ENCODE peak calls at places on chromosomes 7 and 10, in six cellular contexts. C is RWPE1; M is IMR-90; D is neural crest cell; S is CD8-positive, alpha-beta T cell; X is fibroblast of the aortic adventitia. V is an unnamed sample.

GRCh38 chr10:63977329-63977923 is 456.2 kb downstream of the REEP3 start:
- DNase-seq in D (peak), C (peak), M (peak), S (no peak), X (peak), V (no peak)

GRCh38 chr7:156943091-156944041 is 6.1 kb upstream of the NOM1 start:
- DNase-seq in S (no peak), M (no peak), X (no peak), D (no peak), C (no peak), V (no peak)

GRCh38 chr10:86944031-86944419 is 13.4 kb downstream of the MMRN2 start:
- DNase-seq in M (no peak), X (no peak), S (no peak), C (no peak), D (no peak), V (no peak)

GRCh38 chr10:123150986-123151738 is 3.0 kb upstream of the BUB3 start:
- DNase-seq in D (no peak), M (peak), S (no peak), X (no peak), C (no peak), V (no peak)

GRCh38 chr7:96236198-96237039 is 85.5 kb downstream of the SLC25A13 start:
- DNase-seq in S (no peak), C (peak), D (no peak), M (peak), X (peak), V (no peak)

GRCh38 chr10:43261578-43261965 is 5.3 kb downstream of the RASGEF1A start:
- DNase-seq in M (no peak), S (no peak), D (no peak), X (no peak), C (no peak), V (no peak)

GRCh38 chr7:39357648-39358047 is 208.6 kb upstream of the YAE1 start:
- DNase-seq in C (no peak), D (peak), M (no peak), X (no peak), S (no peak), V (no peak)

GRCh38 chr10:13891542-13892431 is 305.0 kb downstream of the PRPF18 start:
- DNase-seq in M (no peak), C (peak), D (peak), S (no peak), X (no peak), V (peak)

GRCh38 chr10:79074732-79075131 is 6.0 kb downstream of the ZMIZ1 start:
- DNase-seq in S (no peak), X (no peak), M (no peak), C (no peak), D (no peak), V (no peak)

GRCh38 chr10:88954458-88955083 is 2.0 kb upstream of the ACTA2 start:
- DNase-seq in C (no peak), M (no peak), X (no peak), D (no peak), S (no peak), V (no peak)

GRCh38 chr7:156094350-156095146 is 282.3 kb upstream of the SHH start:
- DNase-seq in C (no peak), S (no peak), M (no peak), D (no peak), X (no peak), V (no peak)

GRCh38 chr10:46096909-46097575 is 51.0 kb upstream of the MSMB start:
- DNase-seq in S (no peak), M (no peak), D (no peak), X (no peak), C (no peak), V (no peak)

GRCh38 chr7:28069788-28070187 is 110.8 kb downstream of the JAZF1 start:
- DNase-seq in X (peak), D (no peak), C (no peak), M (peak), S (no peak), V (no peak)

GRCh38 chr10:59757966-59758365 is 4.7 kb upstream of the MRLN start:
- DNase-seq in X (peak), M (peak), C (no peak), D (no peak), S (no peak), V (no peak)

GRCh38 chr10:61845950-61846268 is 55.6 kb upstream of the ARID5B start:
- DNase-seq in M (no peak), S (no peak), C (no peak), X (no peak), D (no peak), V (no peak)

GRCh38 chr10:88901610-88902327 is 21.7 kb downstream of the STAMBPL1 start:
- DNase-seq in M (peak), C (no peak), X (peak), D (no peak), S (no peak), V (no peak)

GRCh38 chr7:92763636-92764423 is 72.5 kb downstream of the CDK6 start:
- DNase-seq in M (peak), S (no peak), X (peak), C (peak), D (no peak), V (no peak)

GRCh38 chr10:116836087-116836486 is 13.2 kb upstream of the ENO4 start:
- DNase-seq in S (no peak), C (no peak), D (no peak), M (no peak), X (no peak), V (no peak)

GRCh38 chr10:117719558-117719957 is 177.0 kb downstream of the EMX2 start:
- DNase-seq in C (no peak), D (no peak), M (no peak), X (no peak), S (no peak), V (no peak)

GRCh38 chr7:138008588-138009349 is 6.9 kb upstream of the CREB3L2 start:
- DNase-seq in C (peak), M (peak), S (peak), X (peak), D (peak), V (no peak)

GRCh38 chr7:79096361-79096805 is 357.1 kb downstream of the MAGI2 start:
- DNase-seq in C (no peak), S (no peak), X (peak), D (no peak), M (peak), V (no peak)

GRCh38 chr10:51707821-51708424 is 8.5 kb upstream of the CSTF2T start:
- DNase-seq in D (no peak), M (no peak), S (no peak), X (no peak), C (no peak), V (no peak)

GRCh38 chr7:47734287-47734948 is 152.5 kb upstream of the TNS3 start:
- DNase-seq in D (no peak), M (no peak), X (no peak), S (no peak), C (no peak), V (no peak)

GRCh38 chr10:17784701-17785100 is 24.4 kb upstream of the MRC1 start:
- DNase-seq in M (peak), S (no peak), X (peak), D (no peak), C (peak), V (no peak)

GRCh38 chr10:48633381-48634197 is 28.7 kb upstream of the ARHGAP22 start:
- DNase-seq in D (no peak), C (no peak), X (no peak), M (no peak), S (no peak), V (no peak)

GRCh38 chr10:76012928-76013327 is 581.5 kb downstream of the LRMDA start:
- DNase-seq in D (no peak), X (no peak), M (no peak), S (no peak), C (no peak), V (peak)

GRCh38 chr10:108208732-108209131 is 1044.2 kb upstream of the SORCS1 start:
- DNase-seq in D (no peak), C (no peak), M (no peak), X (no peak), S (no peak), V (no peak)

GRCh38 chr10:65950075-65950474 is 975.8 kb upstream of the LRRTM3 start:
- DNase-seq in X (no peak), D (no peak), C (peak), M (no peak), S (no peak), V (no peak)

GRCh38 chr7:32501522-32501921 is 6.2 kb downstream of the AVL9 start:
- DNase-seq in M (peak), S (no peak), C (peak), X (peak), D (no peak), V (no peak)

DNA sequence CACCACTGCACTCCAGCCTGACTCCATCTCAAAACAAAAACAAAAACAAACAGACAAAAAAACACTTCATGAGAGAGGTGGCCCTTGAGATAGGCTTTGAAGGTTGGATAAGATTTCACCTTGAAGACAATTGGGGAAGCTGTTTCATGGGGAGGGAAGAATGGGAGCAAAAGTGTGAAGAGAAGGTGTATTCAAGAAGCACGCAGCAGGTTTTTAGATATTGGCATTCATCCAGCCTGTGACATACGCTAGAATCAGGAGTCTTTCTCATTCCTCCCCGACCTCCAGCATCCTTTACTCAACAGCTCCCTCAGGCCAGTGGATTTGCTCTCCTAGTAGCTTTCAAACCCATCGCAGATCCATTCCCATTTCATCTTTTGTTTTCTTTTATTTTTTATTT is 116.3 kb upstream of the FAM171A1 start:
- DNase-seq in M (no peak), C (no peak), X (no peak), D (no peak), S (no peak), V (no peak)
- TF ChIP-seq CTCF in M (no peak), C (no peak), X (no peak), D (no peak), S (no peak), V (no peak)

GRCh38 chr10:93702278-93703001 is at the start of gene FRA10AC1:
- DNase-seq in M (peak), D (peak), C (peak), S (peak), X (peak), V (peak)
- TF ChIP-seq CTCF in M (peak), D (peak), C (peak), S (no peak), X (peak), V (peak)

DNA sequence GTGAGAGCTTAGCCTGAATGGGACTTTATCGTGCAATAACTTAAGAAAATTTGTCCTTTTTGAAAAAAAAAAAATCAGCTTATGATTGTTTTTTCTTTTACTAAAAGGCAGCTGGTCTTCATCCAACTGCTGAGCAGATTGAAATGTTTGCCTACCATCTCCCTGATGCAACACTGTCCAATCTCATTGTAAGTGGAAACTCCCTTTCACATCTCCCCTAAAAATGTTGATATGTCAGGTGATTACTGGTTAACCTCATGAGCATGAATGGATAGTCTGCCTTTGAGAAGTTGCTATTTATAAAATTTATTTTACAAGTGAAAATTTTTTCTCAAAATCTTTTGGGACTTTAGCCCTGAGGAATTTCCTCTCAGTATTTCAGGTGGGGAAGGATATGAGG is 17.8 kb upstream of the HKDC1 start:
- DNase-seq in X (peak), S (no peak), M (peak), C (no peak), D (no peak), V (no peak)
- TF ChIP-seq CTCF in X (no peak), S (no peak), M (no peak), C (no peak), D (no peak), V (no peak)

DNA sequence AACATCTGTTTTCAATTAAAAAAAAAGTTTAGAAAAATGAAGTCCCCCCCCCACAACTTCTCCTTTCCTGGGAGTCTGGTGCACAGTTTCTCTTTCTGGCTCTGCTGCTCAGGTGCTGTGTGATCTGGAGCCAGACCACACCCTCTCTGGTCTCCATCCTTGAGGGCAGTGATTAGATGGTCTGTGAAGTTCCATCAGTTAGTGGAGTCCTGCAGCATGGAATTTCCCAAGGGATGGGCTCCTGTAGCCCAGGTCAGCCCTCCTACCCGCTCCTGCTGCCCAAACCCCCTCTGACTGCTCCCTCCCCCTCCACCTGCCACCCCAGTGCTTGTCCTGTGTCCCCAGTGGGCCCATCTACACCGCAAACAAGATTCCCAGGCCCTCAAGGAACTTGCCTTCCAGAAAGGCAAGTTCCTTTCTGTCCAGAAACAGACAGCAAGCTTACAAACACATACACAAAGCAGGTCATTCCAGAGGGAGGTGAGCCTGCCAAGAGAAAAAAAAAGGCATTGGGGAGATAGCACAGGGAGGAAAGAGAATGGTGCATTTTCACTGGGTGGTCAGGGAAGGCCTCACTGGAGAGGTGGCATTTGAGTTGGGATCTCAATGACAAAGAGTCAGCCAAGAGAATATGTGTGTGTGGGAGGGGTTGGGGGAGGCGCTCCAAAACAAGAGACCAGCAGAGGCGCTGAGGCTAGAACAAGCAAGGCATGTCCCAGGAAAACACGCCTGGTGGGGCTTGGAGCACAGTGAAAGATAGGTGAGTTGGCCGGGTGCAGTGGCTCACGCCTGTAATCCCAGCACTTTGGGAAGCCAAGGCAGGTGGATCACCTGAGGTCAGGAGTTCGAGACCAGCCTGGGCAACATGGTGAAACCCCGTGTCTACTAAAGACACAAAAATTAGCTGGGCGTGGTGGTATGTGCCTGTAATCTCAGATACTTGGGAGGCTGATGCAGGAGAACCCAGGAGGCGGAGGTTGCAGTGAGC is 49.5 kb upstream of the SLC29A3 start:
- DNase-seq in D (no peak), S (no peak), C (no peak), X (peak), M (peak), V (no peak)
- TF ChIP-seq CTCF in D (no peak), S (no peak), C (no peak), X (no peak), M (no peak), V (no peak)

DNA sequence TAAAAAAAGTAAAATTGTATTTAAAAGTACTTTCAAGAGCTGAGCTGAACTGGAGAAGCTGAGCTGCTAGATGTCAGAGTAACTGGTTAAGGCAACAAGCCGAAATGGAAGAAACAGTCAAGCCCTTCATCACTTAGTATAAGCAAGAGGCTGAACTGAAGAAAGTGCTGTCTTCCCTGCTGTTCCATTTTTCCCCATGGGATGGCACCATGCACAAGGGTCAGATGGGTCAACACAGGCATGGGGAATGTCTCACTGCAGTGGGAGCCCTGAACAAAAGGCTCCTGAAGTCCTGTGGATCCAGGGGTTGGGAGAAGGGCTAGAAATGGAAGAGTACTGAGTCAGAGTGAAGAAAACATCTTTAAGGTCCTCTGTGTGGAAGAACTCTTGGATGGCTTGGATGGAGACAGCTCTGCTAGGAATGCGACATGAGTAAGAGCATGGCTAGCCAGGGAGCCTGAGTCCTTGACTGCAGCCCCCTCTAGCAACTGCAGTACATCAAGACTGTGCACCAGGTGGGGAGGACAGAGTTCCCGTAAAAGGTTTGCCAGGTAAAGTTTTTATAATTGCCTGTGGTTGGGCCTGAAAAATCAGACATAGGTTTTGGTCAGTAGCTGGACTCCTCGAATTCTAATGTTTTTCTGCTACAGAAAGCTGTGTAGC is 348.3 kb downstream of the GPR158 start:
- DNase-seq in X (peak), S (no peak), M (no peak), D (no peak), C (no peak), V (no peak)
- TF ChIP-seq CTCF in X (peak), S (no peak), M (no peak), D (peak), C (no peak), V (peak)

GRCh38 chr10:119355930-119356329 is 148.6 kb downstream of the GRK5 start:
- DNase-seq in C (no peak), S (no peak), M (no peak), D (no peak), X (no peak), V (no peak)
- TF ChIP-seq CTCF in C (no peak), S (peak), M (peak), D (peak), X (peak), V (no peak)

GRCh38 chr7:50657341-50657873 is 92.2 kb upstream of the DDC start:
- DNase-seq in C (peak), X (peak), D (no peak), M (peak), S (no peak), V (no peak)

GRCh38 chr7:50659329-50659965 is 94.2 kb upstream of the DDC start:
- DNase-seq in M (no peak), X (no peak), S (no peak), C (no peak), D (no peak), V (no peak)

GRCh38 chr7:50658696-50659095 is 93.5 kb upstream of the DDC start:
- DNase-seq in D (no peak), C (no peak), S (no peak), X (no peak), M (no peak), V (no peak)

GRCh38 chr7:50656141-50656895 is 91.1 kb upstream of the DDC start:
- DNase-seq in X (no peak), S (no peak), D (no peak), M (no peak), C (no peak), V (no peak)

DNA sequence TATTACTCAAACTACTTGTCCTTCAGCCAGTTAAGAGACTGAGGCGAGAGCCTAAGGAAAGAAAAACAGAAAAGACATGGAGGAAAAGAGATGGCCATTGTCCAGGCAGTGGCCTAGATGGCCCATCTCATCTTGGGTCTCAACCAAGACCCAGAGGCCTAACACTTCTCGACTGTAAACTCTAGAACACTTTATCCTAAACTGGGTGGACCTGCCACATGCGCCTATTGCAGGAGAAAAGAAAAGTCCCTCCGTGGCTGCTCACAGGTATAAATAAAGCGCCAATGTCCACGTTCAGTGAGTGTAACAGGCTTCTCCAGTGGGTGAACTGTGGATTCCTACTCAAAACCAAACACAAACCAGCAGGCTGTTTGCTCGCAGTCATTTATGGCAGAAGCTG is 92.7 kb upstream of the DDC start:
- DNase-seq in X (no peak), C (no peak), M (no peak), D (no peak), S (no peak), V (no peak)
- TF ChIP-seq CTCF in X (no peak), C (no peak), M (no peak), D (no peak), S (no peak), V (no peak)

DNA sequence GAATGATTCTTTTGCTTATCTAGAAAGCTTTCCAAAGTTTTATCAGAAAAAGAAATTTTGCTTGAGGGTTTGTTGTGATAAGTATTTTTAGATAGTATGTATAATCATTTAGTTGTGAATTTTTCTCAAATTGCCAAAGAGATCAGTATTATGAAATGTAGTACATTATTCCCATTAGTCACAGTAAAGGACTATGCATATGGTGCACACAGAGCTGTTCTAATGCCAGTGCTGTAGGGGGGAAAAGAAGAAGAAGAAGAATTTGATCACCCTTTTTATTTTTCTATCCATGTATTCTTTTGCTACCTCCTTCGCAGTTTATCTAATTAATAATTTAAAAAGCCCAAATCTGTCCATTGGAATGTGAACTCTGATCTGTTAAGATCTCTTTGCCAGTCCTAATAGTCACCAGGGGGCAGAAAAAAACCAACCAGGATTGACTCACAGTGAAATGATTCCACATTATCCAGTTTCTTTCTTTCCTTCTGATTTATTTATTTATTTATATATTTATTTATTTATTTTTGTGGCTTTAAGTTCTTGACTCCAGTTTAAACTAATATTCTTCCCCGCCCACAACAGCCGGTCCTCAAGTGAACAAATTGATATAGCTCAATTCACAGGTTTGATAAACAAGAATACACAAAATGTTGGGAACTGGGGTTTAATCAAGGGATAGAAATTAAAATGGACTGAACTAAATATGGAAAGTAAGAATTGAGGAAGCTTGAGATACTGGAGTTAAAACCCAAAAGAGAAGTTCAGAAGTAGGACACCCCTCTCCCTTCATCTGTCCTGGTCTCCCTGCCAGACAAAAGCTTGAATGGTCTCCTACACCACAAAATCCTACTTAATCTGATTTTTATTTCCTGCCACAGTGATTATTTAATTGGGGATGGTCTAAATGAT is 4.9 kb downstream of the RBM20 start:
- DNase-seq in X (no peak), D (no peak), S (no peak), C (no peak), M (peak), V (no peak)
- TF ChIP-seq CTCF in X (no peak), D (no peak), S (no peak), C (no peak), M (no peak), V (peak)